ENCODE peak calls at places on chromosomes 7 and 10, in five cellular contexts. One of them, this sample, is unnamed.

GRCh38 chr7:147412782-147413186 is 1177.8 kb upstream of the C7orf33 start:
- DNase-seq in CD4-positive, alpha-beta memory T cell: no peak
- DNase-seq in AG04450: peak; percentile 77
- DNase-seq in OCI-LY7: no peak
- DNase-seq in lung: no peak
- DNase-seq in this sample: no peak

GRCh38 chr10:7445474-7446135 is 34.8 kb upstream of the SFMBT2 start:
- DNase-seq in CD4-positive, alpha-beta memory T cell: no peak
- DNase-seq in AG04450: no peak
- DNase-seq in OCI-LY7: peak; percentile 19
- DNase-seq in lung: no peak
- DNase-seq in this sample: no peak

GRCh38 chr10:81600185-81600584 is 274.8 kb upstream of the NRG3 start:
- DNase-seq in CD4-positive, alpha-beta memory T cell: no peak
- DNase-seq in AG04450: no peak
- DNase-seq in OCI-LY7: no peak
- DNase-seq in lung: no peak
- DNase-seq in this sample: no peak

GRCh38 chr10:43781480-43782361 is 133.0 kb upstream of the ZNF32 start:
- DNase-seq in CD4-positive, alpha-beta memory T cell: no peak
- DNase-seq in AG04450: no peak
- DNase-seq in OCI-LY7: no peak
- DNase-seq in lung: no peak
- DNase-seq in this sample: peak; percentile 68

GRCh38 chr7:18684899-18685298 is 189.3 kb downstream of the HDAC9 start:
- DNase-seq in CD4-positive, alpha-beta memory T cell: no peak
- DNase-seq in AG04450: no peak
- DNase-seq in OCI-LY7: no peak
- DNase-seq in lung: no peak
- DNase-seq in this sample: no peak

GRCh38 chr10:4691776-4692175 is 134.2 kb upstream of the AKR1E2 start:
- DNase-seq in CD4-positive, alpha-beta memory T cell: no peak
- DNase-seq in AG04450: no peak
- DNase-seq in OCI-LY7: no peak
- DNase-seq in lung: no peak
- DNase-seq in this sample: no peak

GRCh38 chr7:34761627-34762026 is 103.6 kb downstream of the NPSR1 start:
- DNase-seq in CD4-positive, alpha-beta memory T cell: no peak
- DNase-seq in AG04450: no peak
- DNase-seq in OCI-LY7: no peak
- DNase-seq in lung: no peak
- DNase-seq in this sample: no peak

GRCh38 chr7:148182264-148182663 is 408.3 kb upstream of the C7orf33 start:
- DNase-seq in CD4-positive, alpha-beta memory T cell: no peak
- DNase-seq in AG04450: no peak
- DNase-seq in OCI-LY7: no peak
- DNase-seq in lung: no peak
- DNase-seq in this sample: no peak

GRCh38 chr10:75910032-75910431 is 478.6 kb downstream of the LRMDA start:
- DNase-seq in CD4-positive, alpha-beta memory T cell: no peak
- DNase-seq in AG04450: no peak
- DNase-seq in OCI-LY7: no peak
- DNase-seq in lung: no peak
- DNase-seq in this sample: peak; percentile 6

DNA sequence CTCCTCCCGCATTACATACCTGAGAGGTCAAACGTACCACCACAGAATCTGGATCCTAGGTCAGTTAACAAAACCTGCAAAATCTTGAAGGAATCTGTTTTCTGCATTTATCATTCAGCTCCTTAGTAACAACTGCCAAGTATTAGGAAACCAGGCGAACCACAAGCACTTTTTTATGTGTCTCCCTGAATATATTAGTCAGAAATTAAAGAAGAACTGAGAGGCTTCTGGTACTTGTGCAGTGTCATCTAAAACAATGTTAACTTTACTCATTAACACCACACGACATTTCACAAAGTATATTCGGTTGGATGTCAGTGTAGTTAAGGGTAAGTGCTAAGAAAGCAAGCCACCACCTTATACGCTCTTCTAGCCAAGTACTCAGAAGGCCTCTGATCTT is 2.5 kb downstream of the CCDC6 start:
- DNase-seq in CD4-positive, alpha-beta memory T cell: no peak
- DNase-seq in AG04450: no peak
- DNase-seq in OCI-LY7: no peak
- DNase-seq in lung: no peak
- DNase-seq in this sample: no peak
- H3K4me3 ChIP-seq in CD4-positive, alpha-beta memory T cell: no peak overlapping the region
- H3K4me3 ChIP-seq in AG04450: peak overlapping the region; percentile 92
- H3K4me3 ChIP-seq in OCI-LY7: peak overlapping the region; percentile 100
- H3K4me3 ChIP-seq in lung: no peak overlapping the region
- H3K4me3 ChIP-seq in this sample: no peak overlapping the region

DNA sequence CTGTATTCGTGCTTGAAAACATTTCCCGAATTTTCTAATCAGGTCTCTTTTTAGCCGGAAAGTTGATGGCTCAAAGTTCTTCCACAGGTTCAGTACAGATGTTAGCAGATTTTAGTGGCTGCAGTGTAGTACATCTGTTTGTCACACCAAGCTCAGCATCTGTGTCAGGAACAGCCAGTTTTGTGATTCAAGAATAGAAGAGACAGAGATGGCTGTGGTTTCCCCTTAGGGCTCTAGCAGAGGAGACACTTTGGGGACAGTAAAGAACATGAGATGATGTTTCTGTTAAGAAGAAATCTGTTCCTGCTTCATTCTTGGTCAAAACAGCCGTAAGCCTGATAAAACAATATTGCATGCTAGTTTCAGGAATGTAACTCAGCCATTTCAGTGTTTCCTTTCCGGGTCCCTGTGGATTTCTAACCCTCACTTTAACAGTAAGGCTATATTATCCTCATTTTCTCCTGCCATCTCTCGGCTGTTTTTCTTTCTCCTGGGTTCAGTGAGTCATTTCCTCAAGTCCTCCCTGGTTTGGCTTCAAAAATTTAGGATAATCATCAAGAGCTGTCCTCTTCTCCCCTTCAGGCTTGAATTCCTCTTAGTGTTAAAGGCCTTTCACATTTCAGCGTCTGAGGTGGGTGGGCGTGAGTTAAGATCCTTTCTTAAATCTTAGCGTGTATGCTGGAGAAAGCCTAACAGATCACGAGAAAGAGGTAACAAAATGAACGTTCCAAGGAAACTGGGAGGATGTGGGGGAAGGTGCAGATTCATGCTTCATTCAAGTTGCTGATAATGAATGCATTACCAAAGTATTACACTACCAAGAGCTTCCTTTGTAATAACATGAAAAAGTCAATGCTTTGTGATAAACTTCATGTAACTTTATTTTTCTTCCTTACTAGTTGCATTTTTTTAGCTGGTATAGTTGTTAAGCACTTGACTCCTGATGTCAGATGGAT is 37.1 kb upstream of the BICC1 start:
- DNase-seq in CD4-positive, alpha-beta memory T cell: no peak
- DNase-seq in AG04450: no peak
- DNase-seq in OCI-LY7: no peak
- DNase-seq in lung: no peak
- DNase-seq in this sample: no peak
- H3K4me3 ChIP-seq in CD4-positive, alpha-beta memory T cell: no peak overlapping the region
- H3K4me3 ChIP-seq in AG04450: peak overlapping the region; percentile 8
- H3K4me3 ChIP-seq in OCI-LY7: no peak overlapping the region
- H3K4me3 ChIP-seq in lung: no peak overlapping the region
- H3K4me3 ChIP-seq in this sample: no peak overlapping the region

GRCh38 chr7:97018775-97019535 is 5.7 kb downstream of the DLX5 start:
- DNase-seq in CD4-positive, alpha-beta memory T cell: no peak
- DNase-seq in AG04450: no peak
- DNase-seq in OCI-LY7: no peak
- DNase-seq in lung: no peak
- DNase-seq in this sample: no peak

GRCh38 chr7:97018126-97018601 is 6.5 kb downstream of the DLX5 start:
- DNase-seq in CD4-positive, alpha-beta memory T cell: no peak
- DNase-seq in AG04450: no peak
- DNase-seq in OCI-LY7: no peak
- DNase-seq in lung: no peak
- DNase-seq in this sample: no peak

GRCh38 chr7:97015787-97016391 is 8.7 kb downstream of the DLX5 start:
- DNase-seq in CD4-positive, alpha-beta memory T cell: no peak
- DNase-seq in AG04450: no peak
- DNase-seq in OCI-LY7: no peak
- DNase-seq in lung: no peak
- DNase-seq in this sample: no peak

GRCh38 chr7:97016392-97017196 is 8.0 kb downstream of the DLX5 start:
- DNase-seq in CD4-positive, alpha-beta memory T cell: no peak
- DNase-seq in AG04450: no peak
- DNase-seq in OCI-LY7: no peak
- DNase-seq in lung: no peak
- DNase-seq in this sample: no peak

GRCh38 chr7:97017197-97018125 is 7.2 kb downstream of the DLX5 start:
- DNase-seq in CD4-positive, alpha-beta memory T cell: no peak
- DNase-seq in AG04450: no peak
- DNase-seq in OCI-LY7: no peak
- DNase-seq in lung: no peak
- DNase-seq in this sample: no peak
- H3K4me3 ChIP-seq in CD4-positive, alpha-beta memory T cell: no peak overlapping the region
- H3K4me3 ChIP-seq in AG04450: no peak overlapping the region
- H3K4me3 ChIP-seq in OCI-LY7: no peak overlapping the region
- H3K4me3 ChIP-seq in lung: no peak overlapping the region
- H3K4me3 ChIP-seq in this sample: no peak overlapping the region

GRCh38 chr7:102253973-102254370 is 32.7 kb upstream of the SH2B2 start:
- DNase-seq in CD4-positive, alpha-beta memory T cell: no peak
- DNase-seq in AG04450: no peak
- DNase-seq in OCI-LY7: no peak
- DNase-seq in lung: no peak
- DNase-seq in this sample: no peak
- H3K4me3 ChIP-seq in CD4-positive, alpha-beta memory T cell: no peak overlapping the region
- H3K4me3 ChIP-seq in AG04450: no peak overlapping the region
- H3K4me3 ChIP-seq in OCI-LY7: no peak overlapping the region
- H3K4me3 ChIP-seq in lung: no peak overlapping the region
- H3K4me3 ChIP-seq in this sample: no peak overlapping the region

DNA sequence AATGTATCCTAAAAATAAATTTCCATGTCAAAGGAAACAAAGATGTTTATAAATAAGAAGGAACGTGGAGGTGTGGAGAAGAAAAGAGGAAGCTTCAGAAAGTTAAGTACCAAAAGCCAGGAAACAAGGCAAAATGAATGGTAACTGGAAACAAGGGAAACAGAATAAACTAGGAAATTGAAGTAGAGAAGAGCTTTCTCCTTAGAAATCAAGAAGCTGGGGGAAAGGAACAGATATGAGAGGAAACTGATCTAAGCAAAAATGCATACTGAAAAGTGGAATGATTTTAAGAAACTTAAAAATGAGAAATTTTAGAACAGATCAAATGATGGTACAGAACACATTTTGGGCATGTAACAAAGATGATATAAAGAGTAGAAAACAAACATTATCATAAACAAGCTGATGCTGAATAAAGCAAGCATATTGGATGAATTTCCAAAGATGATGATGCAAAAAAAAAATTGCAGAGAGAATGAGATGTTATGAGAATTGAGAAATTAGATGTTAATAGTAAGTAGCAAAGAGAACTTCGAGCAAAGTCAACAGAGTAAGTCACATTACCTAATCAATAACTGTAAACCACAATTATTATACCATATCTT is 1.9 kb downstream of the BRAF start:
- DNase-seq in CD4-positive, alpha-beta memory T cell: no peak
- DNase-seq in AG04450: no peak
- DNase-seq in OCI-LY7: no peak
- DNase-seq in lung: no peak
- DNase-seq in this sample: no peak
- H3K4me3 ChIP-seq in CD4-positive, alpha-beta memory T cell: no peak overlapping the region
- H3K4me3 ChIP-seq in AG04450: peak overlapping the region; percentile 87
- H3K4me3 ChIP-seq in OCI-LY7: peak overlapping the region; percentile 92
- H3K4me3 ChIP-seq in lung: no peak overlapping the region
- H3K4me3 ChIP-seq in this sample: no peak overlapping the region

GRCh38 chr7:45157286-45157652 is 322 bp upstream of the RAMP3 start:
- DNase-seq in CD4-positive, alpha-beta memory T cell: no peak
- DNase-seq in AG04450: no peak
- DNase-seq in OCI-LY7: no peak
- DNase-seq in lung: no peak
- DNase-seq in this sample: no peak
- H3K4me3 ChIP-seq in CD4-positive, alpha-beta memory T cell: no peak overlapping the region
- H3K4me3 ChIP-seq in AG04450: no peak overlapping the region
- H3K4me3 ChIP-seq in OCI-LY7: no peak overlapping the region
- H3K4me3 ChIP-seq in lung: peak overlapping the region; percentile 58
- H3K4me3 ChIP-seq in this sample: no peak overlapping the region

DNA sequence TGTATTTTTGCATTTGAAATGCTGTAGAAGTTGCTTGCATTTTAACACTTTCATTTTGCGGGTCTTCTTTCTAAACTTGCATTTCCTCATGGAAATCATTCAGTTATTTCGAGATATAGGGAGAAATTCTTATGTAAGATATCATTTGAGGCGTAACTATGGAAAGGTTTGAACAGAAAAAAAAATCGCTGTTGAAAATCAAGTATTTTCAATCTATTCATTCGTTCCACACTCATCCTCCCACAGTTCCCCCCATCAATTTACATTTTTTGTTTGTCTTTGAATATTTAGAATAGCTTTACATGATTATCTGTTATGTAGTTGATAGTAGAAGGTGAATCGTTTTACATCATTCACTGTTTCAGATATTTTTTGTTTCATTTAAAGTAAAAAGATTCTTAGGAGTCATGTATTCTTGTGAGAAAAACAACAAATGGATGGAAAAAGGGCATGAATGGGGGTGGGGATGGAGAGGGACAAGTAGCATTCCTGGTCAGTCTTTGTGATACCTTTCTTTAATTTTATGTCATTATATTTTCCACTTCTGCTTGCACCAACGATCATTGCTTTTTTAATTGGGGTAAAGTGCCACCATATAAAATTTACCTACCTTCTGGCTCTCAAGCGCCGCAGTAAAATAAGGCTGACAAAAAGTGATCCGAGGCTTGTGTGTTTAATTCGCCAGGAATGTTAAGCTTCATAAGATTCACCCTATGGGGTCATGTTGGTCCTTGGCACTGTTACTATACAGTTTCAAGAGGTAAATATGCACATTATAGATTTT is 3.2 kb upstream of the SKIDA1 start:
- DNase-seq in CD4-positive, alpha-beta memory T cell: no peak
- DNase-seq in AG04450: no peak
- DNase-seq in OCI-LY7: no peak
- DNase-seq in lung: no peak
- DNase-seq in this sample: no peak
- H3K4me3 ChIP-seq in CD4-positive, alpha-beta memory T cell: no peak overlapping the region
- H3K4me3 ChIP-seq in AG04450: no peak overlapping the region
- H3K4me3 ChIP-seq in OCI-LY7: no peak overlapping the region
- H3K4me3 ChIP-seq in lung: no peak overlapping the region
- H3K4me3 ChIP-seq in this sample: no peak overlapping the region

This sample was measured in Jurkat, Clone E6-1.